ENCODE peak calls at places on chromosomes 5 and 9, in eight cellular contexts. W, N, D, R, T, I, X and Z are unnamed samples.

GRCh38 chr5:52727568-52727967 is 60.1 kb upstream of the ITGA1 start:
- DNase-seq in W (no peak), N (no peak), D (no peak), R (no peak), T (no peak), I (peak; percentile 58), X (peak; percentile 67), Z (no peak)

GRCh38 chr5:45623855-45624254 is 72.3 kb downstream of the HCN1 start:
- DNase-seq in W (no peak), N (no peak), D (no peak), R (no peak), T (no peak), I (no peak), X (no peak), Z (no peak)

GRCh38 chr5:175747539-175748060 is 89.7 kb downstream of the HRH2 start:
- DNase-seq in W (no peak), N (no peak), D (no peak), R (no peak), T (no peak), I (no peak), X (no peak), Z (no peak)

GRCh38 chr5:59058237-59058636 is 475.4 kb downstream of the RAB3C start:
- DNase-seq in W (no peak), N (no peak), D (no peak), R (no peak), T (no peak), I (no peak), X (no peak), Z (no peak)

GRCh38 chr9:137064027-137064879 is 6.1 kb downstream of the SAPCD2 start:
- DNase-seq in W (peak; percentile 82), N (no peak), D (peak; percentile 91), R (peak; percentile 75), T (peak; percentile 37), I (peak; percentile 55), X (peak; percentile 74), Z (no peak)

GRCh38 chr9:38017885-38018186 is 51.2 kb downstream of the SHB start:
- DNase-seq in W (no peak), N (no peak), D (no peak), R (no peak), T (no peak), I (no peak), X (no peak), Z (no peak)

GRCh38 chr9:82893549-82893948 is 169.4 kb downstream of the RASEF start:
- DNase-seq in W (no peak), N (no peak), D (no peak), R (no peak), T (no peak), I (no peak), X (no peak), Z (no peak)

GRCh38 chr9:110316255-110316921 is 21.3 kb downstream of the TXNDC8 start:
- DNase-seq in W (no peak), N (no peak), D (no peak), R (no peak), T (no peak), I (no peak), X (no peak), Z (no peak)

GRCh38 chr9:129620669-129621295 is at the start of gene C9orf50:
- DNase-seq in W (no peak), N (no peak), D (no peak), R (no peak), T (no peak), I (no peak), X (no peak), Z (no peak)

GRCh38 chr5:134846641-134846960 is 833 bp downstream of the C5orf24 start:
- DNase-seq in W (no peak), N (peak; percentile 1), D (no peak), R (peak; percentile 11), T (no peak), I (no peak), X (peak; percentile 22), Z (no peak)

GRCh38 chr9:5783982-5784381 is 48.9 kb downstream of the ERMP1 start:
- DNase-seq in W (no peak), N (no peak), D (no peak), R (no peak), T (no peak), I (no peak), X (no peak), Z (no peak)

GRCh38 chr5:148805323-148806290 is 20.8 kb upstream of the ADRB2 start:
- DNase-seq in W (peak; percentile 51), N (no peak), D (no peak), R (no peak), T (no peak), I (peak; percentile 61), X (peak; percentile 30), Z (no peak)

GRCh38 chr5:132138260-132138659 is 64.7 kb downstream of the CSF2 start:
- DNase-seq in W (no peak), N (no peak), D (no peak), R (no peak), T (no peak), I (no peak), X (no peak), Z (no peak)

GRCh38 chr5:113065626-113066025 is 89.0 kb downstream of the DCP2 start:
- DNase-seq in W (no peak), N (no peak), D (no peak), R (no peak), T (no peak), I (no peak), X (no peak), Z (no peak)

GRCh38 chr9:114339130-114339908 is 9.7 kb downstream of the ORM2 start:
- DNase-seq in W (peak; percentile 48), N (peak; percentile 36), D (peak; percentile 86), R (peak; percentile 53), T (peak; percentile 43), I (peak; percentile 29), X (peak; percentile 73), Z (peak; percentile 56)

GRCh38 chr5:90153031-90153430 is 256.5 kb downstream of the CETN3 start:
- DNase-seq in W (no peak), N (no peak), D (no peak), R (no peak), T (no peak), I (no peak), X (no peak), Z (no peak)

GRCh38 chr9:74498616-74499095 is 1.5 kb downstream of the RORB start:
- DNase-seq in W (peak; percentile 5), N (no peak), D (peak; percentile 66), R (no peak), T (no peak), I (no peak), X (no peak), Z (no peak)

GRCh38 chr9:129175825-129176633 is 2.0 kb downstream of the IER5L start:
- DNase-seq in W (peak; percentile 81), N (peak; percentile 30), D (peak; percentile 88), R (peak; percentile 92), T (peak; percentile 26), I (peak; percentile 87), X (peak; percentile 78), Z (no peak)

GRCh38 chr9:86097510-86098224 is 1.7 kb downstream of the GOLM1 start:
- DNase-seq in W (no peak), N (no peak), D (no peak), R (peak; percentile 33), T (no peak), I (no peak), X (no peak), Z (no peak)

GRCh38 chr5:149615976-149616375 is 34.7 kb downstream of the ARHGEF37 start:
- DNase-seq in W (peak; percentile 47), N (no peak), D (no peak), R (no peak), T (no peak), I (no peak), X (no peak), Z (no peak)

GRCh38 chr5:56126487-56127179 is 106.5 kb downstream of the ANKRD55 start:
- DNase-seq in W (no peak), N (no peak), D (no peak), R (no peak), T (no peak), I (no peak), X (no peak), Z (no peak)

GRCh38 chr5:113118765-113119164 is 142.2 kb downstream of the DCP2 start:
- DNase-seq in W (peak; percentile 25), N (no peak), D (no peak), R (no peak), T (no peak), I (no peak), X (no peak), Z (no peak)

DNA sequence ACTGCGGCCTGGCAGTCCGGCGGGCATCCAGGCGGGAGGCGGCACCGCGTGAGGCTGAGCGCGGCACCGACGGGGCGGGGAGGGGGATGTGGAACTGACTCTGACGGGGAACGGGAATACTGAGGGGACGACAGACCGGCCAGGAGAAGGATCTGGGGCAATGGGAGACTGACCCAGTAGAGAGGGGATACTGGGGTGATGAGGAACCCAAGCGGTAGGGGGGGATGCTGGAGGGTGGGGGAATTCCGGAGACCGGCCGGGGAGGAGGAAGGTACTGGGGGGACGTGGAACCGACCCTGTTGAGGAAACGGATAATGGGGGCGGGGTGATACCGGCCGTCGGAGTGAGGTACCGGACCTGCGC is 423 bp downstream of the IPPK start:
- DNase-seq in W (no peak), N (no peak), D (peak; percentile 84), R (peak; percentile 37), T (no peak), I (peak; percentile 30), X (peak; percentile 50), Z (peak; percentile 46)
- H3K27ac ChIP-seq in W (peak overlapping the region; percentile 92), N (peak overlapping the region; percentile 97), D (no peak overlapping the region), R (peak overlapping the region; percentile 84), T (peak overlapping the region; percentile 96), I (peak overlapping the region; percentile 93), X (no peak overlapping the region), Z (peak overlapping the region; percentile 87)

GRCh38 chr9:16627967-16628366 is 242.5 kb downstream of the BNC2 start:
- DNase-seq in W (no peak), N (no peak), D (no peak), R (no peak), T (no peak), I (peak; percentile 46), X (no peak), Z (no peak)
- H3K27ac ChIP-seq in W (no peak overlapping the region), N (no peak overlapping the region), D (no peak overlapping the region), R (peak overlapping the region; percentile 55), T (no peak overlapping the region), I (peak overlapping the region; percentile 65), X (no peak overlapping the region), Z (no peak overlapping the region)

DNA sequence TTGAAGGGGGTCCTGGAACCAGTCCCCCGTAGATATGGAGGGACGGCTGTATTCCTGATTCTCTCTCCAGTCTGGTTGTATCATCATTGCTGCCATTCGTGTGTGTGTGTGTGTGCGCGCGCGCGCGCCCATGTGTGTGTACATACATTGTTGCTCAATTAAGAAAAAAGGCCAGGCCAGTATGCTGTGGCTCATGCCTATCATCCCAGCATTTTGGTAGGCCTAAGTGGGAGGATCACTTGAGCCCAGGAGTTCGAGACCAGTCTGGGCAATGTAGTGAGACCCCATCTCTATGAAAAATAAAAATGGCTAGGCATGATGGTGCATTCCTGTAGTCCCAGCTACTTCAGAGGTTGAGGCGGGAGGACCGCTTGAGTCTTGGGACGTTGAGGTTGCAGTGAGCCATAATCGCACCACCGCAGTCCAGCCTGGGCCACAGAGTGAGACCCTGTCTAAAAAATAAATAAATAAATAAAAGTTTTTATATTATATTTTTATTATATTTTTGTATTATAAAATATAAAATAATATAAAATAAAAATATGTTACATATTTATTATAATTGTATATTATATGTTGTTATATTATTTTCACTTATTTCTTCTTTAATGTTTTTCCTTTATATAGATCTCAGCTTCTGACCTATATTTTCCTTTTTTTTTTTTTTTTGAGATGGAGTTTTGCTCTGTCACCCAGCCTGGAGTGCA is 53.2 kb downstream of the SPIN1 start:
- DNase-seq in W (no peak), N (no peak), D (no peak), R (no peak), T (no peak), I (no peak), X (no peak), Z (no peak)
- H3K27ac ChIP-seq in W (no peak overlapping the region), N (no peak overlapping the region), D (no peak overlapping the region), R (no peak overlapping the region), T (no peak overlapping the region), I (no peak overlapping the region), X (no peak overlapping the region), Z (no peak overlapping the region)

GRCh38 chr5:10338996-10339903 is 14.2 kb upstream of the MARCHF6 start:
- DNase-seq in W (no peak), N (no peak), D (no peak), R (no peak), T (no peak), I (no peak), X (no peak), Z (peak; percentile 30)
- H3K27ac ChIP-seq in W (no peak overlapping the region), N (no peak overlapping the region), D (no peak overlapping the region), R (no peak overlapping the region), T (no peak overlapping the region), I (no peak overlapping the region), X (no peak overlapping the region), Z (peak overlapping the region; percentile 73)